ENCODE peak calls at places on chromosomes 13 and 19, in seven cellular contexts. One of them, this sample, is unnamed.

GRCh38 chr13:100789481-100789880 is 114.9 kb upstream of the TMTC4 start:
- DNase-seq in tibial nerve: no peak
- DNase-seq in body of pancreas: no peak
- DNase-seq in osteoblast: no peak
- DNase-seq in left ventricle myocardium inferior: no peak
- DNase-seq in cardiac fibroblast: peak; percentile 1
- DNase-seq in lower lobe of right lung: peak; percentile 47
- DNase-seq in this sample: no peak

GRCh38 chr13:31044658-31045620 is 112.5 kb downstream of the TEX26 start:
- DNase-seq in tibial nerve: no peak
- DNase-seq in body of pancreas: no peak
- DNase-seq in osteoblast: peak; percentile 59
- DNase-seq in left ventricle myocardium inferior: no peak
- DNase-seq in cardiac fibroblast: no peak
- DNase-seq in lower lobe of right lung: no peak
- DNase-seq in this sample: no peak

GRCh38 chr19:1923319-1923718 is 17.7 kb upstream of the CSNK1G2 start:
- DNase-seq in tibial nerve: no peak
- DNase-seq in body of pancreas: no peak
- DNase-seq in osteoblast: peak; percentile 26
- DNase-seq in left ventricle myocardium inferior: no peak
- DNase-seq in cardiac fibroblast: no peak
- DNase-seq in lower lobe of right lung: no peak
- DNase-seq in this sample: no peak

GRCh38 chr13:47611664-47612288 is 389.3 kb downstream of the SUCLA2 start:
- DNase-seq in tibial nerve: no peak
- DNase-seq in body of pancreas: no peak
- DNase-seq in osteoblast: no peak
- DNase-seq in left ventricle myocardium inferior: no peak
- DNase-seq in cardiac fibroblast: no peak
- DNase-seq in lower lobe of right lung: no peak
- DNase-seq in this sample: no peak

GRCh38 chr19:4870025-4870700 is 2.7 kb upstream of the PLIN3 start:
- DNase-seq in tibial nerve: no peak
- DNase-seq in body of pancreas: peak; percentile 24
- DNase-seq in osteoblast: peak; percentile 95
- DNase-seq in left ventricle myocardium inferior: no peak
- DNase-seq in cardiac fibroblast: peak; percentile 94
- DNase-seq in lower lobe of right lung: peak; percentile 65
- DNase-seq in this sample: peak; percentile 52

GRCh38 chr13:60329221-60329983 is 67.6 kb upstream of the TDRD3 start:
- DNase-seq in tibial nerve: no peak
- DNase-seq in body of pancreas: peak; percentile 54
- DNase-seq in osteoblast: peak; percentile 63
- DNase-seq in left ventricle myocardium inferior: no peak
- DNase-seq in cardiac fibroblast: peak; percentile 48
- DNase-seq in lower lobe of right lung: peak; percentile 48
- DNase-seq in this sample: no peak

GRCh38 chr19:58557253-58558065 is 952 bp downstream of the UBE2M start:
- DNase-seq in tibial nerve: no peak
- DNase-seq in body of pancreas: no peak
- DNase-seq in osteoblast: peak; percentile 78
- DNase-seq in left ventricle myocardium inferior: peak; percentile 13
- DNase-seq in cardiac fibroblast: no peak
- DNase-seq in lower lobe of right lung: no peak
- DNase-seq in this sample: no peak

GRCh38 chr13:20997301-20998061 is 63.9 kb downstream of the LATS2 start:
- DNase-seq in tibial nerve: no peak
- DNase-seq in body of pancreas: no peak
- DNase-seq in osteoblast: peak; percentile 97
- DNase-seq in left ventricle myocardium inferior: peak; percentile 53
- DNase-seq in cardiac fibroblast: peak; percentile 93
- DNase-seq in lower lobe of right lung: no peak
- DNase-seq in this sample: peak; percentile 93

GRCh38 chr19:58569191-58569942 is 3.8 kb downstream of the MZF1 start:
- DNase-seq in tibial nerve: peak; percentile 6
- DNase-seq in body of pancreas: peak; percentile 9
- DNase-seq in osteoblast: peak; percentile 52
- DNase-seq in left ventricle myocardium inferior: no peak
- DNase-seq in cardiac fibroblast: no peak
- DNase-seq in lower lobe of right lung: no peak
- DNase-seq in this sample: no peak

DNA sequence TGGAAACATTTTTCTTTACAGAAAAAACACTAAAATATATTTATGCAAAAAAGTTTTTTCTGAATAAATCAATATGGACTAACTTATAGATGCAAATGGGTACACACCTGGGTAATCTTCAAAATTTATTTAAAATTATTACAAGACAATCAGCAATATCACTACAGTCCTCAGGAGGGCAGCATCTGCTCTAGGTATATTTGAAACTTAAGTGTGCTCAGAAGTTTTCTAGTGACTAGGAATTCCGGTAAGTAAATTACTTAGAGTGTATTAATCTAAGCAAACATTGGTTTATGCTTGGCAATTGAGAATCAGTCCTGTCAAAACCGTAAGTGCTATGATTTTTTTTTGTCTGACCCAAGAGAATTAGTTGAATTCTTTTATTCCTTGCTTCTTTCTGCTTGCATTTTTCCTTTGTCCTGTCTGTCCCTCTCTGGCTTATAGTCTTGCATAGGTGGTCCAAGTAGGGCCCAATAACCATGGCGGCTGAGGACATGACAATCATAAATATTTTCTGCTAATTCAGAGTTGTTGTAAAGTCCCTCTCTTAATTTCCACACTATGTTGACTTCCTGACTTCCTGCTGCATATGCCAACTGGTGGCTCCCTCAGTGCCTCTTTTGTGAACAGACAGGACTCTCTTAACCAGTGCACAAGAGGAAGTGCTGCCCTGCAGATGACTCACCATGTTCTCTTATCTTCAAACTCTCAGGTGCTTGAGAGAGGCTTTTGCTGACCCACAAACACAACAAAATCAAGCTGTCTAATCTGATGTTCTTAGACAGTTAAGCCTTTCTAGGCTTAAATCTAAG is 82.2 kb downstream of the SLAIN1 start:
- DNase-seq in tibial nerve: no peak
- DNase-seq in body of pancreas: peak; percentile 26
- DNase-seq in osteoblast: no peak
- DNase-seq in left ventricle myocardium inferior: no peak
- DNase-seq in cardiac fibroblast: peak; percentile 90
- DNase-seq in lower lobe of right lung: peak; percentile 43
- DNase-seq in this sample: peak; percentile 5
- H3K4me3 ChIP-seq in tibial nerve: no peak overlapping the region
- H3K4me3 ChIP-seq in body of pancreas: no peak overlapping the region
- H3K4me3 ChIP-seq in osteoblast: no peak overlapping the region
- H3K4me3 ChIP-seq in left ventricle myocardium inferior: no peak overlapping the region
- H3K4me3 ChIP-seq in cardiac fibroblast: no peak overlapping the region
- H3K4me3 ChIP-seq in lower lobe of right lung: no peak overlapping the region
- H3K4me3 ChIP-seq in this sample: no peak overlapping the region

GRCh38 chr19:43956827-43957226 is 5.8 kb downstream of the ZNF221 start:
- DNase-seq in tibial nerve: no peak
- DNase-seq in body of pancreas: no peak
- DNase-seq in osteoblast: no peak
- DNase-seq in left ventricle myocardium inferior: no peak
- DNase-seq in cardiac fibroblast: no peak
- DNase-seq in lower lobe of right lung: no peak
- DNase-seq in this sample: no peak

GRCh38 chr19:43950834-43951626 is at the start of gene ZNF221:
- DNase-seq in tibial nerve: peak; percentile 80
- DNase-seq in body of pancreas: peak; percentile 88
- DNase-seq in osteoblast: peak; percentile 96
- DNase-seq in left ventricle myocardium inferior: peak; percentile 87
- DNase-seq in cardiac fibroblast: peak; percentile 99
- DNase-seq in lower lobe of right lung: peak; percentile 91
- DNase-seq in this sample: peak; percentile 95
- TF ChIP-seq CTCF in tibial nerve: peak; percentile 65
- TF ChIP-seq CTCF in body of pancreas: peak; percentile 60
- TF ChIP-seq CTCF in osteoblast: peak; percentile 42
- TF ChIP-seq CTCF in left ventricle myocardium inferior: peak; percentile 64
- TF ChIP-seq CTCF in cardiac fibroblast: peak; percentile 14
- TF ChIP-seq CTCF in lower lobe of right lung: peak; percentile 52
- TF ChIP-seq CTCF in this sample: peak; percentile 52

GRCh38 chr13:39859898-39860297 is 204.4 kb downstream of the COG6 start:
- DNase-seq in tibial nerve: no peak
- DNase-seq in body of pancreas: no peak
- DNase-seq in osteoblast: no peak
- DNase-seq in left ventricle myocardium inferior: no peak
- DNase-seq in cardiac fibroblast: no peak
- DNase-seq in lower lobe of right lung: no peak
- DNase-seq in this sample: no peak
- H3K4me3 ChIP-seq in tibial nerve: no peak overlapping the region
- H3K4me3 ChIP-seq in body of pancreas: no peak overlapping the region
- H3K4me3 ChIP-seq in osteoblast: no peak overlapping the region
- H3K4me3 ChIP-seq in left ventricle myocardium inferior: no peak overlapping the region
- H3K4me3 ChIP-seq in cardiac fibroblast: no peak overlapping the region
- H3K4me3 ChIP-seq in lower lobe of right lung: no peak overlapping the region
- H3K4me3 ChIP-seq in this sample: no peak overlapping the region

GRCh38 chr19:37329686-37330085 is 41.2 kb upstream of the ZNF527 start:
- DNase-seq in tibial nerve: no peak
- DNase-seq in body of pancreas: no peak
- DNase-seq in osteoblast: no peak
- DNase-seq in left ventricle myocardium inferior: no peak
- DNase-seq in cardiac fibroblast: peak; percentile 6
- DNase-seq in lower lobe of right lung: no peak
- DNase-seq in this sample: no peak
- TF ChIP-seq CTCF in tibial nerve: no peak
- TF ChIP-seq CTCF in body of pancreas: peak; percentile 7
- TF ChIP-seq CTCF in osteoblast: peak; percentile 8
- TF ChIP-seq CTCF in left ventricle myocardium inferior: no peak
- TF ChIP-seq CTCF in cardiac fibroblast: no peak
- TF ChIP-seq CTCF in lower lobe of right lung: no peak
- TF ChIP-seq CTCF in this sample: no peak

GRCh38 chr13:114208134-114208533 is 26.6 kb upstream of the CDC16 start:
- DNase-seq in tibial nerve: no peak
- DNase-seq in body of pancreas: no peak
- DNase-seq in osteoblast: no peak
- DNase-seq in left ventricle myocardium inferior: no peak
- DNase-seq in cardiac fibroblast: no peak
- DNase-seq in lower lobe of right lung: no peak
- DNase-seq in this sample: no peak
- H3K4me3 ChIP-seq in tibial nerve: no peak overlapping the region
- H3K4me3 ChIP-seq in body of pancreas: no peak overlapping the region
- H3K4me3 ChIP-seq in osteoblast: no peak overlapping the region
- H3K4me3 ChIP-seq in left ventricle myocardium inferior: no peak overlapping the region
- H3K4me3 ChIP-seq in cardiac fibroblast: no peak overlapping the region
- H3K4me3 ChIP-seq in lower lobe of right lung: no peak overlapping the region
- H3K4me3 ChIP-seq in this sample: no peak overlapping the region

DNA sequence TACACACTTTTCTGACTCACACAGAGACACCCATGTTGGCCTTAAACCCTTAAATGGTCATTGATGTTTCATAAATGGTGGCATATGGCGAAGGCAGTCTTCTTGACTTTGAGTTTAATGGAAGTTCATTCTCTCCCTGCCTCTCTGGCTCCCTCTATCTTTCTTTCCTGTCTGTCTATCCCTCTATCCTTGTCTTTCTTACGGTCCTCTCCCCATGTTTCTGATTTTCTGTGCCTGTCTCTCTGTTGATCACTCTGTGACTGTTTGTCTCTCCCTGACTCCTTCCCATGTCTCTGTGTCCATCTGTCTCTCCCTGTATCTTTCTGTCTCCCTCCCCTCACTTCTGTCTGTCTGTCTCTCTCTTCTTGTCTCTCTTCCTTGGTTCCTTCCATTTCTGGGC is 43.2 kb upstream of the SHKBP1 start:
- DNase-seq in tibial nerve: no peak
- DNase-seq in body of pancreas: no peak
- DNase-seq in osteoblast: peak; percentile 87
- DNase-seq in left ventricle myocardium inferior: no peak
- DNase-seq in cardiac fibroblast: no peak
- DNase-seq in lower lobe of right lung: no peak
- DNase-seq in this sample: no peak
- TF ChIP-seq CTCF in tibial nerve: no peak
- TF ChIP-seq CTCF in body of pancreas: no peak
- TF ChIP-seq CTCF in osteoblast: peak; percentile 38
- TF ChIP-seq CTCF in left ventricle myocardium inferior: no peak
- TF ChIP-seq CTCF in cardiac fibroblast: peak; percentile 42
- TF ChIP-seq CTCF in lower lobe of right lung: no peak
- TF ChIP-seq CTCF in this sample: no peak

GRCh38 chr19:3482507-3483225 is 575 bp downstream of the SMIM44 start:
- DNase-seq in tibial nerve: no peak
- DNase-seq in body of pancreas: peak; percentile 18
- DNase-seq in osteoblast: peak; percentile 71
- DNase-seq in left ventricle myocardium inferior: no peak
- DNase-seq in cardiac fibroblast: no peak
- DNase-seq in lower lobe of right lung: no peak
- DNase-seq in this sample: no peak
- H3K4me3 ChIP-seq in tibial nerve: no peak overlapping the region
- H3K4me3 ChIP-seq in body of pancreas: no peak overlapping the region
- H3K4me3 ChIP-seq in osteoblast: no peak overlapping the region
- H3K4me3 ChIP-seq in left ventricle myocardium inferior: no peak overlapping the region
- H3K4me3 ChIP-seq in cardiac fibroblast: no peak overlapping the region
- H3K4me3 ChIP-seq in lower lobe of right lung: no peak overlapping the region
- H3K4me3 ChIP-seq in this sample: no peak overlapping the region

GRCh38 chr19:14203258-14203657 is 2.7 kb downstream of the ADGRL1 start:
- DNase-seq in tibial nerve: no peak
- DNase-seq in body of pancreas: no peak
- DNase-seq in osteoblast: peak; percentile 31
- DNase-seq in left ventricle myocardium inferior: no peak
- DNase-seq in cardiac fibroblast: no peak
- DNase-seq in lower lobe of right lung: no peak
- DNase-seq in this sample: no peak

GRCh38 chr19:14197882-14198281 is 8.1 kb downstream of the ADGRL1 start:
- DNase-seq in tibial nerve: no peak
- DNase-seq in body of pancreas: no peak
- DNase-seq in osteoblast: peak; percentile 10
- DNase-seq in left ventricle myocardium inferior: no peak
- DNase-seq in cardiac fibroblast: no peak
- DNase-seq in lower lobe of right lung: no peak
- DNase-seq in this sample: no peak

DNA sequence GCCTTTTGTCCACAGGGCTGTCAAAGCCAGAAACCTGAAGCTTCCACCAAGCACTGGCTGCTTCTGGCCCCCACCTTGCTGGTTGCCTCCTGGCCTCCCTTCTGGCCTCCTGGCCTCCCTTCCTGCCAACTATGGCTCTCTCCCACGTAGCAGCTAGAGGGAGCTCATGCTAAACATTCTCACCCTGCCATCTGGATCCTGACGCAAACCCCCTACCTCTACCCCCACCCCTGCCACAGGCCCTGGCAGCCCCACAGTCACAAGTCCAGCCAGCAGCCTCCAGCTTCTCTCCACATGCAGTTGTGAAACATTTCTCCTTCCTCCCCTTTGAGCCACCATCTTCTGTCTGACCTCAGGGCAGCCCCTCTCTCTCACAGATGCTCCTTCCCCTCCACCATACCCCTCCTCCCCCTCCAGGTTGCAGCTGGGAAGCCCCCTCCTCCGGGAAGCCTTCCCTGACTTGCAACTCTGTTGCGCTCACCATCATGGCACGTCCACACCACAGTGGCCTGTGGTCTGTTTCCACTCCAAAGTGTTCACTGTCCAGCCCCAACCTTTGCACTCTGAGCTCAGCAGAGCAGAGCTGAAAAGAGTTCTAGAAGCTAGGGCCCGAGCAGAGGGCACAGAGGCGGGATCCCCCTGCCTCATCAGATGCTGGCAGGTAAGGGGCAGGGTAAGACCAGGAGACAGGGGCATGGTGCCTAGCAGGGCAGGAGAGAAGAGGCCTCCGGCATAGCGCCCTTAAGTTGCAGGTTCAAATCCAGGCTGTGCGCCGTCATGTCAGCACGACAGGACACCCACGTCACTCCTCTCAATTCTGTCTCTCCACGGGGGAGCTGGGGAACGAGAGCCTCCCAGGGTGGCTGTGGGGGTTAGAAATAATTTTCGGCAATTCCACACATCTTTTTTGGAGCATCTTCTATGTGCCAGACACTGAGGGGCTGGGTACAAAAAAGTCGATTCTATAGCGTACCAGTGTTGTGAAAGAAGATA is 7.3 kb downstream of the ADGRL1 start:
- DNase-seq in tibial nerve: no peak
- DNase-seq in body of pancreas: no peak
- DNase-seq in osteoblast: peak; percentile 52
- DNase-seq in left ventricle myocardium inferior: no peak
- DNase-seq in cardiac fibroblast: peak; percentile 30
- DNase-seq in lower lobe of right lung: no peak
- DNase-seq in this sample: no peak
- TF ChIP-seq CTCF in tibial nerve: no peak
- TF ChIP-seq CTCF in body of pancreas: no peak
- TF ChIP-seq CTCF in osteoblast: no peak
- TF ChIP-seq CTCF in left ventricle myocardium inferior: no peak
- TF ChIP-seq CTCF in cardiac fibroblast: peak; percentile 21
- TF ChIP-seq CTCF in lower lobe of right lung: no peak
- TF ChIP-seq CTCF in this sample: no peak